ENCODE peak calls at places on chromosomes 16 and 17, in six cellular contexts. M is NT2/D1, J is H1, C is HCT116, N is HepG2, S is GM12878. F is an unnamed sample.
A peak's percentile ranks its signal among the peaks of the same experiment; 100 is the strongest.

GRCh38 chr17:79915850-79916430 is 76.7 kb upstream of the CBX4 start:
- DNase-seq in M (no peak), J (peak; percentile 74), C (peak; percentile 72), N (peak; percentile 75), S (no peak), F (peak; percentile 81)

GRCh38 chr17:72334205-72334604 is 213.4 kb downstream of the SOX9 start:
- DNase-seq in M (no peak), J (no peak), C (no peak), N (no peak), S (no peak), F (no peak)

GRCh38 chr16:78791011-78791410 is 691.6 kb downstream of the WWOX start:
- DNase-seq in M (no peak), J (no peak), C (no peak), N (no peak), S (no peak), F (no peak)

GRCh38 chr17:43226393-43226792 is 2.0 kb downstream of the CCDC200 start:
- DNase-seq in M (no peak), J (peak; percentile 11), C (no peak), N (no peak), S (no peak), F (no peak)

GRCh38 chr17:57706761-57707160 is 38.3 kb downstream of the CCDC182 start:
- DNase-seq in M (no peak), J (peak; percentile 39), C (no peak), N (no peak), S (no peak), F (no peak)

GRCh38 chr17:50642071-50642721 is 7.5 kb downstream of the ABCC3 start:
- DNase-seq in M (no peak), J (no peak), C (no peak), N (no peak), S (no peak), F (no peak)

GRCh38 chr16:56355221-56355620 is 70.1 kb downstream of the AMFR start:
- DNase-seq in M (no peak), J (no peak), C (no peak), N (no peak), S (no peak), F (no peak)

GRCh38 chr16:23071202-23072083 is 77.8 kb downstream of the USP31 start:
- DNase-seq in M (no peak), J (no peak), C (no peak), N (no peak), S (no peak), F (no peak)

GRCh38 chr16:89292443-89293078 is 75.1 kb downstream of the ZNF778 start:
- DNase-seq in M (no peak), J (no peak), C (no peak), N (peak; percentile 23), S (no peak), F (no peak)

GRCh38 chr16:12002447-12003006 is 26.0 kb downstream of the SNX29 start:
- DNase-seq in M (no peak), J (no peak), C (no peak), N (no peak), S (no peak), F (peak; percentile 73)

GRCh38 chr16:66605177-66605999 is 884 bp downstream of the CMTM3 start:
- DNase-seq in M (peak; percentile 33), J (peak; percentile 66), C (no peak), N (peak; percentile 30), S (no peak), F (peak; percentile 84)
- TF ChIP-seq ZNF274 in M (no peak), J (no peak), C (no peak), N (no peak), S (no peak), F (no peak)

GRCh38 chr17:49567871-49568694 is 7.6 kb upstream of the NXPH3 start:
- DNase-seq in M (no peak), J (peak; percentile 96), C (peak; percentile 81), N (peak; percentile 82), S (no peak), F (peak; percentile 64)
- TF ChIP-seq ZNF274 in M (no peak), J (no peak), C (no peak), N (peak; percentile 89), S (no peak), F (no peak)

GRCh38 chr17:63653018-63653417 is 30.8 kb downstream of the MAP3K3 start:
- DNase-seq in M (no peak), J (no peak), C (no peak), N (no peak), S (no peak), F (no peak)

GRCh38 chr17:63652106-63652505 is 29.9 kb downstream of the MAP3K3 start:
- DNase-seq in M (no peak), J (no peak), C (no peak), N (no peak), S (no peak), F (no peak)

GRCh38 chr17:63647936-63648335 is 25.7 kb downstream of the MAP3K3 start:
- DNase-seq in M (peak; percentile 57), J (no peak), C (no peak), N (no peak), S (no peak), F (no peak)

GRCh38 chr17:63647065-63647725 is 25.0 kb downstream of the MAP3K3 start:
- DNase-seq in M (no peak), J (no peak), C (no peak), N (no peak), S (no peak), F (no peak)

GRCh38 chr17:63649813-63650212 is 27.6 kb downstream of the MAP3K3 start:
- DNase-seq in M (no peak), J (no peak), C (no peak), N (no peak), S (no peak), F (no peak)
- TF ChIP-seq ZNF274 in M (no peak), J (no peak), C (no peak), N (no peak), S (no peak), F (no peak)

GRCh38 chr17:6208608-6209180 is 138.5 kb downstream of the WSCD1 start:
- DNase-seq in M (no peak), J (no peak), C (no peak), N (no peak), S (no peak), F (no peak)

GRCh38 chr17:6204203-6204722 is 134.1 kb downstream of the WSCD1 start:
- DNase-seq in M (no peak), J (no peak), C (no peak), N (no peak), S (no peak), F (no peak)

GRCh38 chr17:6209829-6210228 is 139.7 kb downstream of the WSCD1 start:
- DNase-seq in M (no peak), J (no peak), C (no peak), N (no peak), S (no peak), F (no peak)

GRCh38 chr17:6205525-6205924 is 135.3 kb downstream of the WSCD1 start:
- DNase-seq in M (no peak), J (no peak), C (no peak), N (no peak), S (no peak), F (no peak)
- TF ChIP-seq ZNF274 in M (no peak), J (no peak), C (no peak), N (no peak), S (no peak), F (no peak)

DNA sequence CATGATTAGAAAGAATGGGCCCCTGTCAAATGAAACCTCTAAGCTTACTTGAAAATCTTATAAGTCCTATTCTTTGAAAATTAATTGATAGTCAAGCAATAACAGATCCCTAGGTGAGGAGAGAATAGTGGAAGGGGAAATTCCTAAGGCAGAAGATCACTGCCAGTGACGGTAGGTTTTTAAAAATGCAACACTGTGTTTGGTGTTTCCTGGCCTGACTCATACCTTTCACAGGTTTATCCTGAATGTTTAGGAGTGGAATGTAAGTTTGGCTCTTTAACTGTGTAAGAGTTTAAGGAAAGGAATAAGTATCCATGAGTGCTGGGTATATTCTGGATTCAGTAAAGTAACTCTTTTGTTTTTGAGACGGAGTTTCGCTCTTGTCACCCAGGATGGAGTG is 23.8 kb downstream of the HAPSTR1 start:
- DNase-seq in M (no peak), J (no peak), C (no peak), N (no peak), S (no peak), F (no peak)
- TF ChIP-seq ZNF274 in M (no peak), J (no peak), C (no peak), N (no peak), S (no peak), F (no peak)

DNA sequence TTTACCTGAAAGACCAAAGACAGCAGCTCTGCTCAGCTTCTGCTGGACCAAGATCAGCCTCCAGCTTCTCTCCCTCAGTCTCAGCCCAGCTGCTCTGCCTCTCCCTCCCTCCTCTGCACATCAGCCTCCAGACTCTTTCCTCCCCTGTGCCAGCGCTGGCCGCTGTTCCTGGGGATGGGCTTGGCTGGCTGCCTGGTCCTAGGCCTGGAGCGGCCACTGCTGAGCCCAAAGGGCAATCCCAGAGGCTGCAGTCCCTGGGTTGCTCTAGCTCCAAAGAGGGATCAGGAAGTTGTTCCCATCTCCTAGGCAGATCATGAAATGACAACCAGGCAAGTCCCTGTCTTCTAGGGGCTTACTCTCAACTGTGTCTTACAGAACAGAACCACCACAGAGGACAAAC is 31.3 kb downstream of the DCUN1D3 start:
- DNase-seq in M (no peak), J (no peak), C (no peak), N (peak; percentile 60), S (no peak), F (no peak)
- TF ChIP-seq ZNF274 in M (no peak), J (no peak), C (no peak), N (peak; percentile 76), S (no peak), F (no peak)

F was measured in K562.